ENCODE peak calls at places on chromosomes 6 and 20, in four cellular contexts. C is GM12878, P is H1, X is K562. S is an unnamed sample. For H3K27me3, the result is how much of the 10 kb centered on the place peaks cover.

GRCh38 chr6:66861007-66861541 is 1154.0 kb upstream of the EYS start:
- DNase-seq in C (no peak), P (no peak), X (no peak), S (no peak)

GRCh38 chr20:51132286-51132810 is 109.4 kb upstream of the KCNG1 start:
- DNase-seq in C (no peak), P (no peak), X (no peak), S (no peak)

GRCh38 chr6:156131221-156131903 is 645.8 kb upstream of the ARID1B start:
- DNase-seq in C (peak), P (no peak), X (no peak), S (no peak)

GRCh38 chr6:155374681-155375080 is 60.4 kb upstream of the TFB1M start:
- DNase-seq in C (no peak), P (no peak), X (no peak), S (no peak)

GRCh38 chr6:81772741-81773140 is 20.3 kb upstream of the TENT5A start:
- DNase-seq in C (peak), P (no peak), X (no peak), S (no peak)

GRCh38 chr20:37358366-37359150 is 12.6 kb downstream of the SRC start:
- DNase-seq in C (no peak), P (no peak), X (no peak), S (no peak)

GRCh38 chr6:129686941-129687627 is 22.9 kb downstream of the ARHGAP18 start:
- DNase-seq in C (peak), P (no peak), X (no peak), S (no peak)

GRCh38 chr6:74320076-74320475 is 624.1 kb downstream of the CD109 start:
- DNase-seq in C (no peak), P (no peak), X (no peak), S (no peak)

GRCh38 chr6:126650931-126651330 is 311.0 kb downstream of the CENPW start:
- DNase-seq in C (no peak), P (no peak), X (no peak), S (no peak)

GRCh38 chr6:47536816-47537401 is 59.3 kb downstream of the CD2AP start:
- DNase-seq in C (no peak), P (no peak), X (no peak), S (no peak)
- TF ChIP-seq HDAC2 in C (no peak), P (no peak), X (no peak), S (no peak)

DNA sequence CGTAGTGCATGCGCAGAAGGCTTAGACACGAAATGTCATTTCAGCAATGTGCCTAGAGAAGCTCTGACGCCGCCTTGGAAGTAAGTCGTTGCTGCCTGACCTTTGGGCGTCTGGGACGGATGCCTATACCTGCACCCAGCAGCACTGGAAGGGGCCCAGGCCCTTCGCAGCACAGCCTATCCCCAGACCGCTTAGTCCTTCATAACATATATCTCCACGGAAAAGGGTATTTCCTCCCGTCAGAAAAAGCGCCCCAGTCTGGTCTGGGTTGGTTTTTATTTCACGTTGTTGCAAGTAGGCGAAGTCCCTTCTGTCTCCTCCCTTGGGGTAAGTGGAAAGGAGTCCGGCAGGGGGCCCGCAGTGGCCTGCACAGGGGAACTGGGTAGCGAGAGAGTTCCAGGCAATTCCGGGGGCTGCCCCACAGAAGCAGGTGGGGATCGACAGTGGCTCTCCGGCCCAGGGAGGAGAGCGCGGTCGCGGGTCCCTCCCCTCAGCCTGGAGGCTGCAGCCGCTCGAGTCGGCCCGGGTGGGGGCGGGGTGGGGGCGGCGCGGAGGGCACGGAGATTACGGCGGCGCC is 558 bp upstream of the EYA4 start:
- DNase-seq in C (no peak), P (peak), X (no peak), S (no peak)
- H3K27me3 ChIP-seq in C (under half), P (under half), X (under half), S (under half)

DNA sequence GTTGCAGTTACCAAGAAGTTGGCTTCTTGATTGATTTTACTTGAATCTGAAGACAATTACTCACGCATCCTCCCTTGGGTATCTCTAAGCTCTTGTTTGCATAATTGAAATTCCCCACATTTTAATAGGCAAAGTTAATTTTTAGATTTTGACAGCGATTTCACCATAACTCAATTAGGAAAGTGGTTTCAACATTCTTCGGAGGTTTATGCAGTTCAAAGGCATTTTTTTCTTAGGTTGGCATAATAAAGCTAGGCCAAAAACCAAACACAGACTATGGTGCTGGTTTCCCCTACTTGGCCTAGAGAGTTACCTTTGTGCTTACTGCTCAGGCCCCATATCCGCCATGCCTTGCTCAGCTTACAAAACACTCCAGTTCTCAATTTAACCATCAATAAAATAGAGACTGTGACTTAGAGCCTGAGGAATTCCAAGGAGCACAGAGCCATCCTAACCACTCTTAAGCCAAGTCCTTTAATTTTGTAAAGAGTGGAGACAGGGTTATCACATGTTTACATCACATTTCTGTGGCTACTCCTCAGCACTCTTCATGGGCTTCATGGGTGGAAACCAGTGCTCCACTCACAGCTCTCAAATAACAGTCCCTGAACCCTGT is 32.1 kb downstream of the LAMA4 start:
- DNase-seq in C (no peak), P (no peak), X (no peak), S (no peak)
- TF ChIP-seq HDAC2 in C (no peak), P (no peak), X (no peak), S (no peak)

GRCh38 chr6:21708181-21708580 is 114.6 kb downstream of the SOX4 start:
- DNase-seq in C (no peak), P (no peak), X (no peak), S (no peak)

GRCh38 chr6:21712213-21712612 is 118.7 kb downstream of the SOX4 start:
- DNase-seq in C (no peak), P (peak), X (no peak), S (no peak)

GRCh38 chr6:21707527-21707926 is 114.0 kb downstream of the SOX4 start:
- DNase-seq in C (no peak), P (no peak), X (no peak), S (no peak)

GRCh38 chr6:21710908-21711627 is 117.5 kb downstream of the SOX4 start:
- DNase-seq in C (no peak), P (no peak), X (no peak), S (peak)
- H3K27me3 ChIP-seq in C (under half), P (under half), X (under half), S (under half)

DNA sequence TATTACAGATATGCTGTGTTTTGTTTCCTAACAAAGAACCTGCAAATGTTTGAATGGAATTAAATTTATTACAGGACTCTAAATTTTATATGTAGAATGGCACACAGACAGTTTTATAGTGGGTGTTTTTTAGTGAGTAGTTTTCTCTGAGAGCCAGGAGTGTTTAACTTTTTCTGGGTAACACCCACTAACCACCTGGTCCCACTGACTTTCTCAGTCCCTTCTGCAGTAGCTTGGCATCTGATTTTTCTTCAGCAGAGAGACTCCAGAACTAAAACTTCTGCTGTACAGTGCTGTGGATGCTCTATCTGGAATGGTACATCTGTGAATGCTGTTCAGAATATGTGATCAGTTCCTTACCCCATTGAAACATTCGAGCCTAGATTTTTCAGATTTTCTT is 6.3 kb downstream of the YWHAB start:
- DNase-seq in C (no peak), P (no peak), X (no peak), S (no peak)
- TF ChIP-seq HDAC2 in C (no peak), P (no peak), X (no peak), S (no peak)

GRCh38 chr6:43243649-43244321 is 504 bp downstream of the TTBK1 start:
- DNase-seq in C (no peak), P (no peak), X (no peak), S (no peak)
- H3K27me3 ChIP-seq in C (under half), P (under half), X (under half), S (half or more)

S was measured in HepG2.